ENCODE peak calls at places on chromosomes 2 and 18, in five cellular contexts. J is A549, D is sigmoid colon, Y is ovary, M is suprapubic skin. H is an unnamed sample.
A peak's percentile ranks its signal among the peaks of the same experiment; 100 is the strongest.

GRCh38 chr2:65309699-65310098 is 82.1 kb downstream of the ACTR2 start:
- DNase-seq in D (no peak), Y (no peak), J (no peak), M (no peak), H (peak; percentile 65)

GRCh38 chr2:108240966-108241365 is 1.2 kb downstream of the SULT1C3 start:
- DNase-seq in D (no peak), M (no peak), Y (no peak), J (no peak), H (no peak)

GRCh38 chr2:70708376-70709199 is 59.4 kb downstream of the ADD2 start:
- DNase-seq in M (no peak), D (no peak), J (no peak), Y (no peak), H (no peak)

GRCh38 chr2:238973038-238973772 is 125.3 kb downstream of the TWIST2 start:
- DNase-seq in J (no peak), M (no peak), Y (no peak), D (no peak), H (no peak)

GRCh38 chr2:20496069-20496468 is 49.2 kb downstream of the RHOB start:
- DNase-seq in M (no peak), J (peak; percentile 43), Y (no peak), D (peak; percentile 66), H (no peak)

GRCh38 chr2:227653419-227653818 is 13.2 kb upstream of the SCYGR5 start:
- DNase-seq in J (peak; percentile 93), D (no peak), Y (no peak), M (no peak), H (no peak)

GRCh38 chr18:3148930-3149535 is 70.7 kb downstream of the MYOM1 start:
- DNase-seq in D (no peak), M (no peak), Y (no peak), J (no peak), H (no peak)

GRCh38 chr2:238947920-238948710 is 100.2 kb downstream of the TWIST2 start:
- DNase-seq in D (peak; percentile 81), J (peak; percentile 59), Y (peak; percentile 57), M (peak; percentile 70), H (peak; percentile 25)

GRCh38 chr2:10300997-10301945 is 1.4 kb upstream of the HPCAL1 start:
- DNase-seq in Y (peak; percentile 35), J (no peak), D (no peak), M (no peak), H (no peak)

GRCh38 chr2:138516030-138516704 is 14.6 kb downstream of the SPOPL start:
- DNase-seq in M (no peak), J (peak; percentile 19), D (no peak), Y (no peak), H (no peak)

GRCh38 chr2:64632855-64633819 is 20.6 kb downstream of the SERTAD2 start:
- DNase-seq in D (peak; percentile 61), M (no peak), Y (no peak), J (no peak), H (no peak)

GRCh38 chr2:220224711-220225519 is 597.5 kb downstream of the SLC4A3 start:
- DNase-seq in J (peak; percentile 80), D (no peak), M (no peak), Y (no peak), H (no peak)

GRCh38 chr2:26458365-26459042 is 19.4 kb downstream of the OTOF start:
- DNase-seq in Y (no peak), J (no peak), D (peak; percentile 36), M (no peak), H (no peak)

GRCh38 chr2:45382744-45383143 is 228.3 kb downstream of the SRBD1 start:
- DNase-seq in D (no peak), J (no peak), Y (no peak), M (no peak), H (no peak)

GRCh38 chr2:64581018-64581417 is 56.9 kb downstream of the AFTPH start:
- DNase-seq in D (no peak), Y (no peak), J (no peak), M (no peak), H (no peak)

GRCh38 chr18:46250084-46250811 is 146.1 kb downstream of the HAUS1 start:
- DNase-seq in M (no peak), D (no peak), Y (no peak), J (no peak), H (peak; percentile 53)

GRCh38 chr18:13245481-13246000 is 27.0 kb downstream of the LDLRAD4 start:
- DNase-seq in D (no peak), M (no peak), J (no peak), Y (no peak), H (no peak)

GRCh38 chr2:9734308-9734707 is 103.5 kb upstream of the YWHAQ start:
- DNase-seq in J (no peak), M (no peak), D (no peak), Y (no peak), H (no peak)

GRCh38 chr18:13279181-13280065 is 60.9 kb downstream of the LDLRAD4 start:
- DNase-seq in M (no peak), J (no peak), Y (no peak), D (no peak), H (no peak)

GRCh38 chr18:32674491-32674890 is 98.3 kb downstream of the KLHL14 start:
- DNase-seq in Y (no peak), M (no peak), D (no peak), J (peak; percentile 17), H (no peak)

DNA sequence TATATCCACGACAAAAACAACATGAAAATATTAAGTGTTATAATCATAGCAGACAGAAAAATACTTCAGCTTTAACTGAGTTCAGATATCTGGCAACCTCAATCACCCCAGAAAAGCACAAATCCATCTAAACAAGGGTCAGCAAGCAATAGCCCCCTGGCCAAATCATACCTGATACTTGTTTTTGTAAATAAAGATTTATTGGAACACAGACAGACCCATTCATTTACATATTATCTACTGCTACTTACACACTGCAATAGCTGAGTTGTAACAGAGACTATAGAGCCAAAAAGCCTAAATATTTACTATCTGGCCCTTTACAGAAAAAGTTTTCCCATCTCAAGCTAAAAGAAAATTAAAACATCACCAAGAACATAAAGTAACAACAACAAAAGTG is 12.8 kb downstream of the FARSB start:
- DNase-seq in Y (no peak), M (no peak), J (no peak), D (no peak), H (no peak)
- H3K4me1 ChIP-seq in Y (no peaks in the 10 kb centered on the region), M (no peaks in the 10 kb centered on the region), J (no peaks in the 10 kb centered on the region), D (no peaks in the 10 kb centered on the region), H (peaks cover under 1% of the 10 kb centered on the region)

GRCh38 chr18:10440874-10441273 is 13.6 kb upstream of the APCDD1 start:
- DNase-seq in D (no peak), M (no peak), Y (no peak), J (no peak), H (no peak)
- TF ChIP-seq EP300 in D (no peak), M (no peak), Y (no peak), J (no peak), H (no peak)

DNA sequence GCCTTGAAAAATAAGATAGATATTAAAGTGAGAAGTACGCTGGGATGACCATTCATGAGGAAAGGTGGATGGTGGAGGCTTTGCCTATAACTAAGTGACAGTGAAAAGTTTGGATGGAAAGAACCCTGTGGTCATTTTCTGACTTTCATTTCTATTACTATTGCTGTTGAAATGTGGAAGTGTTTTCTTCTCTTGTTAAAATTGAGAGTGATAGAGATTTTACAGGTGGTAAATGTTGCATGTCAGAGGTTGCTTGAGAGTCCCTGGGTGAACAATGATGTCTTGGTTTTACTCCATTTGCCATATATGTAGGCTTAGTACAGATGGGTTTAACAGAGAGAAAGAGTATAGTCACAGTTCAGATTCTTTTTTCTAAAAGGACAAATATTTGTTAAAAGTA is 18.4 kb downstream of the NCOA1 start:
- DNase-seq in Y (no peak), M (no peak), J (no peak), D (no peak), H (no peak)
- H3K4me1 ChIP-seq in Y (peaks cover 7% of the 10 kb centered on the region), M (peaks cover 15% of the 10 kb centered on the region), J (peaks cover 11% of the 10 kb centered on the region), D (no peaks in the 10 kb centered on the region), H (peaks cover 65% of the 10 kb centered on the region)

DNA sequence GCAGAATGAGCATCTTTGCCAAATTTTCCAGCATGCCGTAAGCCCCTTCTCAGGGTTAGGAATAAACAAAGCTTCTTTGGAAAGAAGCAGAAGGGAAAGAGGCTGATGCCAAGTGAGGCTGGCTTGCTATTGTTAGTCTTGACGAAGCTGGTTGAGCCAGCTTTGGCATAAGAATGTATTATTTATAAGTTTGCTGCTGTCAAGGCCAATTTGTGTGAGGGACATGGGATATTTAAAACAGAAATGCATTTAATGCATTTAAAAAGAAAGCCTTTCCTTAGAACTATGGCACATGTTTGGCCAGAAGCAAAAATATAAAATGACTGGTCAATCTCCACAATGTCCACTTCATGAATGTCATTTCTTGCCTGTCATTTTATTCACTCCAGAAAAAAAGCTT is 52.5 kb upstream of the TTN start:
- DNase-seq in M (no peak), Y (no peak), D (no peak), J (no peak), H (no peak)
- TF ChIP-seq EP300 in M (no peak), Y (no peak), D (no peak), J (no peak), H (no peak)

GRCh38 chr2:174800436-174801195 is 36.3 kb upstream of the CHRNA1 start:
- DNase-seq in D (no peak), J (no peak), Y (no peak), M (no peak), H (no peak)
- H3K4me1 ChIP-seq in D (no peaks in the 10 kb centered on the region), J (peaks cover 5% of the 10 kb centered on the region), Y (no peaks in the 10 kb centered on the region), M (no peaks in the 10 kb centered on the region), H (no peaks in the 10 kb centered on the region)

GRCh38 chr2:8684421-8684884 is 2.6 kb downstream of the ID2 start:
- DNase-seq in M (no peak), Y (peak; percentile 37), D (no peak), J (peak; percentile 51), H (no peak)

GRCh38 chr2:8684885-8685696 is 3.2 kb downstream of the ID2 start:
- DNase-seq in J (peak; percentile 63), M (peak; percentile 85), Y (peak; percentile 75), D (peak; percentile 83), H (peak; percentile 60)

GRCh38 chr2:8681786-8682692 is at the start of gene ID2:
- DNase-seq in M (peak; percentile 99), D (peak; percentile 100), Y (peak; percentile 100), J (peak; percentile 99), H (peak; percentile 99)

GRCh38 chr2:8682719-8683667 is 1.1 kb downstream of the ID2 start:
- DNase-seq in D (peak; percentile 74), M (no peak), Y (peak; percentile 54), J (peak; percentile 51), H (peak; percentile 45)

DNA sequence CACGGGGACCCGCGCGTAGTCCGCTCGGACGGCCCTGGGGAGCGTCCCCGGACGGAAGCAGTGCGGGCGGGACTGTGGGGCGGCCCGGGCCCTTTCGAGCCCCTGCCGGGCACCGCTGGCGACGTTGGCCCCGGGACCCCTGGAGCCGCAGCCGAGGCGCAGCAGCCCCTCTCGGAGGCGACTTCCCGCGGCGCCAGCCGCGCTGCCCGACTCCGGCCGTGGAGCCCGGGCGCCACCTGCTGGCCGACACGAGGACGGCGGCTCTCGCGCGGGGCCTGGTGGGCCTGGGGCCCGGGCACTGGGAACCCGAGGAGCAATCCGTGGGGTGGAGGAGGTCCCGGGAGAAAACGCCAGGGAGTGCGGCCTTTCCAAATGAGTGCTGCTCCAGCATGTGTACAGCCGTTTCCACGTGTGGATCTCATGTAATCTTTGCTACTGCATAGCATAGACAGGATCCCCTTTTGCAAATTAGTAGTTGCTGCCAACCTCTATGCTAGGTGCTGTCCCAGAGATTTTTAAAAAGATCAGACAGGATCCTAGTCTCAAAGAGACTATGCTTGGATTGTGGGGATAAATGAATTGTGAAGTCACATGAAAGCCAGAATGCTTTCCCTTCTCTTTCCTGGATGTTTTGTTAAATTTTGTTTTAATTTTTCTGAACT is 4.0 kb downstream of the ID2 start:
- DNase-seq in Y (peak; percentile 89), D (peak; percentile 85), M (peak; percentile 86), J (peak; percentile 51), H (peak; percentile 77)
- TF ChIP-seq EP300 in Y (no peak), D (no peak), M (no peak), J (no peak), H (no peak)

GRCh38 chr2:42978175-42978886 is 185.9 kb upstream of the HAAO start:
- DNase-seq in D (peak; percentile 44), M (peak; percentile 55), Y (peak; percentile 15), J (no peak), H (no peak)
- H3K4me1 ChIP-seq in D (no peaks in the 10 kb centered on the region), M (peaks cover 30% of the 10 kb centered on the region), Y (peaks cover 12% of the 10 kb centered on the region), J (peaks cover 34% of the 10 kb centered on the region), H (peaks cover 56% of the 10 kb centered on the region)